ENCODE peak calls at places on chromosome 1, in four cellular contexts. One of them, this sample, is unnamed.

GRCh38 chr1:54168206-54168965 is 15.6 kb upstream of the CDCP2 start:
- DNase-seq in transverse colon: no peak
- DNase-seq in PC-9: no peak
- DNase-seq in thyroid gland: no peak
- DNase-seq in this sample: peak; percentile 46

GRCh38 chr1:19250629-19251304 is 557 bp downstream of the EMC1 start:
- DNase-seq in transverse colon: no peak
- DNase-seq in PC-9: no peak
- DNase-seq in thyroid gland: no peak
- DNase-seq in this sample: peak; percentile 6

GRCh38 chr1:17744666-17745563 is 10.2 kb upstream of the ACTL8 start:
- DNase-seq in transverse colon: no peak
- DNase-seq in PC-9: no peak
- DNase-seq in thyroid gland: no peak
- DNase-seq in this sample: no peak

GRCh38 chr1:226586650-226587443 is 38.3 kb downstream of the STUM start:
- DNase-seq in transverse colon: no peak
- DNase-seq in PC-9: no peak
- DNase-seq in thyroid gland: no peak
- DNase-seq in this sample: no peak

GRCh38 chr1:233707153-233707905 is 93.4 kb downstream of the KCNK1 start:
- DNase-seq in transverse colon: no peak
- DNase-seq in PC-9: peak; percentile 81
- DNase-seq in thyroid gland: no peak
- DNase-seq in this sample: peak; percentile 82

GRCh38 chr1:86507935-86508582 is 38.8 kb upstream of the CLCA4 start:
- DNase-seq in transverse colon: no peak
- DNase-seq in PC-9: no peak
- DNase-seq in thyroid gland: peak; percentile 37
- DNase-seq in this sample: no peak

GRCh38 chr1:6130596-6130995 is 49.5 kb downstream of the CHD5 start:
- DNase-seq in transverse colon: no peak
- DNase-seq in PC-9: no peak
- DNase-seq in thyroid gland: no peak
- DNase-seq in this sample: no peak

GRCh38 chr1:93661829-93662474 is 19.7 kb downstream of the BCAR3 start:
- DNase-seq in transverse colon: no peak
- DNase-seq in PC-9: peak; percentile 60
- DNase-seq in thyroid gland: peak; percentile 50
- DNase-seq in this sample: peak; percentile 61

GRCh38 chr1:211198111-211198510 is 61.1 kb upstream of the RCOR3 start:
- DNase-seq in transverse colon: no peak
- DNase-seq in PC-9: no peak
- DNase-seq in thyroid gland: no peak
- DNase-seq in this sample: peak; percentile 83

GRCh38 chr1:78143152-78143551 is 97.4 kb downstream of the GIPC2 start:
- DNase-seq in transverse colon: no peak
- DNase-seq in PC-9: no peak
- DNase-seq in thyroid gland: no peak
- DNase-seq in this sample: no peak

GRCh38 chr1:150366416-150367296 is 2.7 kb downstream of the RPRD2 start:
- DNase-seq in transverse colon: no peak
- DNase-seq in PC-9: no peak
- DNase-seq in thyroid gland: no peak
- DNase-seq in this sample: no peak
- TF ChIP-seq CTCF in transverse colon: no peak
- TF ChIP-seq CTCF in PC-9: no peak
- TF ChIP-seq CTCF in thyroid gland: no peak
- TF ChIP-seq CTCF in this sample: no peak

DNA sequence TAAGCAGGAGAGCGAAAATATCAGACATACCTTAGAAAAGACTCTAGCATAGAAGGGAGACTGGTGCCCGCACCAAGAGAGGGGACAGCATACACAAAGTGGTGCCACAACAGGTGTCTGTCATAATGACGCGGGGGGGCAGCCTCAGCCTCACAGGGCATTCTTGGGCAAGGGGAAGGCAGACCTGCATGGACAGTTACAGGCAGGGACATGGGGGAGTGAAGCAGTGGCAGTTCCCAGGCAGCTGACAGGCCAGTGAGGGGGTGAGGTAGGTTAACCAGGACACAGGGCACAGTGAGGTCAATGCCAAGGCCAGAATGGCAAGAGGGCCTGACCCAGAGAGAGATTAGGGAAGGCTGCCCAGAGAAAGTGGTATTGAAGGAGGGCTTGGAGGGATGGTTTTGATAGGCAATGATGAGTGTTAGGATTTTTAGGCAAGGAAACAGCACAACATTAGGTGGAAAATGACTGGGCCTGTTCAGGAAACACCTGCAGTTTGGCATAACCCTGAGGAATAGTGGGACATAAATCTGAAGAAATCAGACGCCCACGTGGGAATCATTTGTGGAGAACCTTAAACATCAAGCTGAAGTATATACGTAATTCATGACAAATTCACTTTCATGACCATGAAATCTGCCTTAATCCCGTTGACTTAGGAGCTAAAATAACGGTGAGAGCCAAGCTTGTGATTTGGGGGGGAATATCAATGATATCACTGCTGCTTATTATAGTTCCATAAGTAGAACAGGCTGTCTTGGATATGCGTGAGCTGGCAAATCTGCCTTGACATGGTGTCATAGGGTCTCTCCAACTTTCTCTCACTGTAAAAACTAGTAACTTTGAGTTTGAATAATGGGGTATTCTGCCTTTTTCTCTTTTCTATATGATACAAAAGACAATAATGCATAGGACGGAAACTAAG is 8.9 kb downstream of the PTPN14 start:
- DNase-seq in transverse colon: no peak
- DNase-seq in PC-9: no peak
- DNase-seq in thyroid gland: no peak
- DNase-seq in this sample: no peak
- TF ChIP-seq CTCF in transverse colon: no peak
- TF ChIP-seq CTCF in PC-9: no peak
- TF ChIP-seq CTCF in thyroid gland: no peak
- TF ChIP-seq CTCF in this sample: no peak

GRCh38 chr1:118077331-118078055 is 107.5 kb downstream of the SPAG17 start:
- DNase-seq in transverse colon: no peak
- DNase-seq in PC-9: peak; percentile 2
- DNase-seq in thyroid gland: peak; percentile 7
- DNase-seq in this sample: peak; percentile 37
- TF ChIP-seq CTCF in transverse colon: peak; percentile 35
- TF ChIP-seq CTCF in PC-9: peak; percentile 89
- TF ChIP-seq CTCF in thyroid gland: no peak
- TF ChIP-seq CTCF in this sample: peak; percentile 71

GRCh38 chr1:155974208-155975165 is 3.9 kb downstream of the ARHGEF2 start:
- DNase-seq in transverse colon: no peak
- DNase-seq in PC-9: no peak
- DNase-seq in thyroid gland: peak; percentile 69
- DNase-seq in this sample: no peak
- TF ChIP-seq CTCF in transverse colon: no peak
- TF ChIP-seq CTCF in PC-9: no peak
- TF ChIP-seq CTCF in thyroid gland: no peak
- TF ChIP-seq CTCF in this sample: no peak

This sample was measured in foreskin keratinocyte.